ENCODE peak calls at places on chromosomes 3 and 15, in six cellular contexts. A is breast epithelium, I is HCT116, O is endothelial cell of umbilical vein, E is upper lobe of left lung, N is transverse colon. L is an unnamed sample.

GRCh38 chr3:158217992-158218391 is 108.1 kb downstream of the RSRC1 start:
- DNase-seq in N (no peak), E (no peak), A (no peak), O (no peak), I (no peak), L (no peak)

GRCh38 chr3:57597973-57598351 is 818 bp upstream of the ARF4 start:
- DNase-seq in I (no peak), E (peak), A (no peak), O (no peak), N (peak), L (no peak)

GRCh38 chr3:45571969-45572368 is 22.6 kb upstream of the LIMD1 start:
- DNase-seq in A (no peak), N (no peak), O (no peak), E (no peak), I (no peak), L (no peak)

GRCh38 chr15:42919794-42920280 is 741 bp downstream of the TTBK2 start:
- DNase-seq in I (no peak), N (peak), A (peak), O (peak), E (no peak), L (no peak)

GRCh38 chr3:177085784-177086183 is 111.5 kb downstream of the TBL1XR1 start:
- DNase-seq in O (no peak), I (no peak), N (no peak), A (no peak), E (no peak), L (no peak)

GRCh38 chr15:66943456-66944095 is 121.8 kb upstream of the SMAD3 start:
- DNase-seq in A (no peak), E (no peak), O (no peak), N (peak), I (no peak), L (no peak)

GRCh38 chr3:188348445-188349244 is 194.7 kb downstream of the LPP start:
- DNase-seq in A (peak), N (peak), E (no peak), O (peak), I (peak), L (no peak)

GRCh38 chr3:123552095-123552714 is 32.6 kb downstream of the HACD2 start:
- DNase-seq in E (no peak), I (no peak), A (no peak), N (no peak), O (peak), L (no peak)

GRCh38 chr3:196537319-196537984 is 22.3 kb upstream of the SMCO1 start:
- DNase-seq in E (no peak), N (peak), A (no peak), I (no peak), O (no peak), L (peak)

DNA sequence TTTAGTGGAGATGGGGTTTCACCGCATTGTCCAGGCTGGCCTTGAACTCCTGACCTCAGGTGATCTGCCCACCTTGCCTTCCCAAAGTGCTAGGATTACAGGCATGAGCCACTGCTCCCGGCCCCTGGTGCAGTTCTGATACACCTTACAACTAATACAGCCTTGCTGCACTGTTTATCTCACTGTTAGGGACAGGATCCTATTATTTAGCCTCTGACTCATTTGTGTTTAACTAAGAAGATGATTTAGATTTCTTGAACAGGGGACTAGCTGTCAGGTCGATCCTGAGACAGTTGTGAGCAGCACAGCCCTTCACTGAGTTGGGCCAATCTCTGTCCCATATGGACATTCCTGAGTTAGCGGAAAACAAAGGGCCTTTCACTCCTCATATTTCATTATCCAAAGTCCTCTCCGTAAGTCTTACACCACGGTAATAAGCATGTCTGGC is 19.2 kb downstream of the GYG1 start:
- DNase-seq in O (no peak), A (no peak), I (no peak), E (no peak), N (no peak), L (no peak)
- TF ChIP-seq POLR2AphosphoS5 in O (no peak), A (no peak), I (no peak), E (no peak), N (no peak), L (no peak)

GRCh38 chr3:112086018-112086854 is at the start of gene C3orf52:
- DNase-seq in A (peak), N (peak), I (peak), O (peak), E (peak), L (peak)
- TF ChIP-seq POLR2A in A (peak), N (peak), I (no peak), O (peak), E (no peak), L (no peak)

GRCh38 chr3:71688121-71688520 is 37.1 kb downstream of the EIF4E3 start:
- DNase-seq in A (no peak), I (no peak), E (no peak), N (no peak), O (no peak), L (no peak)

GRCh38 chr3:71684046-71684730 is 41.0 kb downstream of the EIF4E3 start:
- DNase-seq in I (no peak), E (no peak), N (no peak), A (no peak), O (no peak), L (no peak)

GRCh38 chr3:71681224-71681668 is 44.0 kb downstream of the EIF4E3 start:
- DNase-seq in N (peak), A (peak), I (peak), E (no peak), O (peak), L (no peak)

GRCh38 chr3:71685686-71686085 is 39.5 kb downstream of the EIF4E3 start:
- DNase-seq in A (no peak), O (no peak), E (no peak), I (no peak), N (no peak), L (no peak)

DNA sequence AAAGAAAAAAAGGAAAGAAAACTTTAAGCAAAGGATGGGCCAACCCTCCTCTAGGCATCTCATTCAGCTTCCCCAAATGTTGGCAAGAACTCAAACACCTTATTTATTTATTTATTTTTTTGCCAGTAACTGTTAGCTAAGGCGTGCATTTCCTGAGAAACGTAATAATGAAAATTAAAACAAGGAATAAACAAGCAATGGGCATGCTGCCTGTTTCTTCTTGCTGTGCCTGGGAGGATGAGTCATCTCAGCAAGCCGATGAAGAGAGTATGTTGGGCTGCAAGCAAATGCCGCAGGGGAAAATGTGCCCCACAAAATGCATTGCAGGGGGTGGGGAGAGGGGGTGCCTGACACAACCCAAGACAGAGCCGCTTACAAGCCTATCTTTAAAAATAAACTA is 40.5 kb downstream of the EIF4E3 start:
- DNase-seq in I (no peak), O (peak), N (no peak), A (peak), E (no peak), L (no peak)
- TF ChIP-seq POLR2AphosphoS5 in I (no peak), O (no peak), N (no peak), A (peak), E (no peak), L (no peak)

GRCh38 chr15:63504247-63504978 is at the start of gene USP3:
- DNase-seq in I (peak), E (peak), O (peak), A (peak), N (peak), L (peak)
- TF ChIP-seq POLR2A in I (peak), E (peak), O (peak), A (peak), N (peak), L (peak)

GRCh38 chr3:193704431-193704830 is 111.4 kb downstream of the OPA1 start:
- DNase-seq in I (no peak), A (no peak), O (no peak), N (no peak), E (no peak), L (no peak)
- TF ChIP-seq POLR2AphosphoS5 in I (no peak), A (no peak), O (no peak), N (no peak), E (no peak), L (no peak)

DNA sequence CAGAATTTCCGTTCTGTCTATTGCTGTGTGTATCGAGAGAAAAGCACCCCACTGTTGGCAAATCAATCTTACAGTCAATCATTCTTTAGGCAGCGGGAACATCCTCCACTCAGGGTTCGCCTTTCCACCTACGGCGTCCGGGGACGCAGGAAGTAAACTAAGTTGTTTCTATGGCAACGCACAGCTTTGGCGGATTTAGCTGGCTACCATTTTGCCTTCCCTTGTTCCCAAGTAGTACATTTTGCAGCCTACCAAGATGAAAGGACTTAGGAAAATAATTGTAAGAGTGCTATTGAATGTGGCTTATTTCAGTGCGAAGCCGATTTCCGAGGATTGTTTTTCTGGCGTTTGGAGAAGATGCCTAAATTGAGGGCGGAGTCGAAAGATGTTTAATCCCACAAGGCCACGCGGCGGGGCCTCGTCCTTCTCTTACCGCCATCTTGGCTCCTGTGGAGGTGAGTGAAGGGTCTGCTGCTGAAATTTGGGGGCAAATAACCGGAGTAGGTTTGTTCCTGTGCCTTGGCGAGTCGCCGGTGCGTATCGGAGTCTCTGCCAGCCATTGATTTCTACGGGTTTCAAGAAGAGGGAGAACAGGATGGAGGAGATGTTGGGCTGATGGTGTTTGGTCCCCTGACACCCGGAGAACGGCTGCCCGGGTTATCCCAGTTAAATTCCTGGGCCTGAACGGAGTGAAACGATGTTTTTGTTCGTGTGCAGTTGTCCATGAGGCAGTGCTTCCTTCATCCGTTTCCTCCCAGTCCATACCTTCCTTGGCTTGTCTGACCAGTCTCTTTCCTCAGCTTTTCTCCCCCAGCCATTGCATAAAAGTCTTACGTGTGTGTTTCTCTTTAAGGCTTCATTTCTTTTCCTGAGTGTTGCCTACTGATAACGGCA is at the start of gene RPL35A:
- DNase-seq in N (peak), A (peak), I (peak), O (peak), E (peak), L (peak)
- TF ChIP-seq POLR2A in N (peak), A (peak), I (peak), O (peak), E (peak), L (peak)

DNA sequence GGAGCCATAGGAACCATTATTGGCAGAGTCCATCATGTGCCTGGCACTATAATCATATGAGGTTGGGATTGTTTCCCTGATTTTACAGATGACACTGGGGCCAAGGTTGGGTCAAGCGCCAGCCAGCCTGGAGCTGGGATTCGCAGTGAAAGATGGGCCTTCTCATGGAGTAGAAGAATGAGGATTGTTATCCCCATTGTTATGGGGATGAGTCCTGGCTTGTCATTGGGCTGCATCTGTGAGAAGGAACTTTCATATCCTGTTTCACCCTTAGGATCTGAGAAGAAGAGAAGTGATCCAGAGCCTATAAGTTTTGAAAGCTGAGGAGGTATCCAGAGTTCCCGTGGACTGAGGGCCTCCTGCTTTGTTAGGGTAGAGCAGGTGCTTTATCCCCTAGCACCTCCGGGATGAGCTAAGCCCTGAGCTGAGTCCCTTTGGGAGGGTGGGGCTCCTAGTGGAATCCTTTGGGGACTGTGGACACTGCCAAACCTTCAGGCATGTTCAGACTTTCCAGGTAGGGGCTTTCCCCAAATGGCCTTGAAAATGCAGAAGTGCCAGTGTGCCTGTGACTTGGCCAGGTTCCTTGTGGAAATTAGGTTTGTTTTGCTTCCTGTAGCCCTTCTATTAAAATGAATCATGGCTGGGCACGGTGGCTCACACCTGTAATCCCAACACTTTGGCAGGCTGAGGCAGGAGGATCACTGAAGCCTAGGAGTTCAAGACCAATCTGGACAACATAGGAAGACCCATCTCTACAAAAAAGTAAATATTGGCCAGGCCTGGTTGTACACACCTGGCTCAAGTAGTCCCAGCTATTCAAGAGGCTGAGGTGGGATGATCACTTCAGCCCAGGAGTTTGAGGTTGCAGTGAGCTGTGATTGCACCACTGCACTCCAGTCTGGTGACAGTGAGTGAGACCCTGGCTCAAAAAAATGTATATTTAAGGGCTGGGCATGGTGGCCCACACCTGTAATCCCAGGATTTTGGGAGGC is 30.2 kb upstream of the BSN start:
- DNase-seq in N (no peak), I (no peak), O (no peak), E (no peak), A (peak), L (no peak)
- TF ChIP-seq POLR2AphosphoS5 in N (no peak), I (no peak), O (no peak), E (no peak), A (no peak), L (no peak)